ENCODE peak calls at places on chromosomes 5 and 9, in seven cellular contexts. D, G, C, R, Y, X and O are unnamed samples.

GRCh38 chr5:153883829-153884228 is 154.9 kb downstream of the FAM114A2 start:
- DNase-seq in Y (peak), X (no peak), R (no peak), C (no peak), D (no peak), G (no peak), O (no peak)

GRCh38 chr5:123936548-123936947 is 424.6 kb downstream of the CSNK1G3 start:
- DNase-seq in Y (no peak), D (no peak), G (no peak), X (no peak), R (no peak), C (no peak), O (no peak)

GRCh38 chr5:100430268-100430900 is 104.8 kb upstream of the FAM174A start:
- DNase-seq in G (peak), C (peak), Y (peak), X (peak), R (peak), D (peak), O (peak)

GRCh38 chr9:117549444-117549843 is 134.6 kb upstream of the ASTN2 start:
- DNase-seq in R (no peak), G (no peak), C (no peak), D (no peak), Y (no peak), X (no peak), O (no peak)

GRCh38 chr5:15550502-15551115 is 50.6 kb downstream of the FBXL7 start:
- DNase-seq in Y (peak), D (no peak), R (no peak), X (no peak), C (no peak), G (no peak), O (no peak)

GRCh38 chr5:68682400-68683152 is 411.2 kb upstream of the SLC30A5 start:
- DNase-seq in C (no peak), R (peak), G (no peak), Y (no peak), D (no peak), X (no peak), O (no peak)

GRCh38 chr5:67268233-67269011 is 71.8 kb upstream of the CD180 start:
- DNase-seq in Y (peak), G (peak), D (no peak), X (no peak), C (no peak), R (peak), O (peak)

GRCh38 chr9:84141762-84142370 is 161.3 kb downstream of the RMI1 start:
- DNase-seq in D (no peak), X (no peak), G (no peak), C (no peak), Y (no peak), R (no peak), O (no peak)

GRCh38 chr9:128409998-128410397 is 10.7 kb upstream of the CERCAM start:
- DNase-seq in R (no peak), G (no peak), D (no peak), Y (peak), X (no peak), C (no peak), O (no peak)

GRCh38 chr9:120307599-120307998 is 272.4 kb downstream of the CDK5RAP2 start:
- DNase-seq in R (no peak), G (no peak), D (no peak), X (no peak), C (no peak), Y (no peak), O (no peak)

GRCh38 chr9:89926691-89927220 is 321.9 kb downstream of the GADD45G start:
- DNase-seq in R (peak), X (no peak), C (no peak), Y (no peak), D (no peak), G (no peak), O (peak)

GRCh38 chr9:130659699-130660248 is 4.6 kb upstream of the PRDM12 start:
- DNase-seq in D (no peak), X (no peak), Y (no peak), G (no peak), R (no peak), C (no peak), O (no peak)

GRCh38 chr5:80569086-80569960 is 757 bp downstream of the ANKRD34B start:
- DNase-seq in R (no peak), D (no peak), C (peak), Y (no peak), X (no peak), G (no peak), O (no peak)

GRCh38 chr5:131854134-131854533 is 57.3 kb upstream of the FNIP1 start:
- DNase-seq in C (no peak), G (no peak), R (no peak), Y (peak), X (no peak), D (no peak), O (no peak)

GRCh38 chr9:18925880-18926279 is 107.1 kb downstream of the SAXO1 start:
- DNase-seq in G (no peak), R (no peak), C (no peak), X (no peak), D (no peak), Y (no peak), O (no peak)

GRCh38 chr5:134445841-134446818 is 34.4 kb upstream of the CDKN2AIPNL start:
- DNase-seq in R (no peak), X (no peak), D (no peak), Y (no peak), G (peak), C (no peak), O (no peak)

GRCh38 chr9:12859704-12860251 is 85.0 kb downstream of the LURAP1L start:
- DNase-seq in D (no peak), X (peak), C (no peak), R (no peak), G (no peak), Y (peak), O (no peak)

GRCh38 chr9:115208503-115208902 is 90.5 kb upstream of the TNC start:
- DNase-seq in D (no peak), Y (peak), R (no peak), G (no peak), X (no peak), C (no peak), O (no peak)

GRCh38 chr9:89718176-89718575 is 113.4 kb downstream of the GADD45G start:
- DNase-seq in G (no peak), Y (no peak), D (no peak), X (no peak), C (no peak), R (no peak), O (no peak)

GRCh38 chr9:136673088-136673969 is 10.6 kb downstream of the EGFL7 start:
- DNase-seq in D (no peak), R (no peak), Y (no peak), X (no peak), G (no peak), C (no peak), O (no peak)

GRCh38 chr5:122972877-122973276 is 63.6 kb downstream of the PPIC start:
- DNase-seq in G (no peak), C (no peak), D (no peak), R (no peak), Y (peak), X (no peak), O (no peak)

GRCh38 chr9:84990416-84990815 is 320.9 kb downstream of the NTRK2 start:
- DNase-seq in D (no peak), X (no peak), R (no peak), C (no peak), G (no peak), Y (no peak), O (no peak)

GRCh38 chr5:61701877-61702602 is 370.0 kb downstream of the ZSWIM6 start:
- DNase-seq in D (no peak), X (no peak), Y (peak), R (no peak), G (no peak), C (peak), O (no peak)

GRCh38 chr9:73039253-73039915 is 86.5 kb upstream of the ALDH1A1 start:
- DNase-seq in Y (peak), D (no peak), C (no peak), G (no peak), R (no peak), X (no peak), O (no peak)

GRCh38 chr9:121450241-121450640 is 49.4 kb downstream of the GGTA1 start:
- DNase-seq in D (no peak), G (no peak), C (no peak), R (no peak), Y (peak), X (no peak), O (peak)

GRCh38 chr5:156201793-156202388 is 125.1 kb upstream of the SGCD start:
- DNase-seq in D (no peak), C (no peak), X (no peak), G (no peak), R (no peak), Y (peak), O (no peak)

GRCh38 chr5:140182803-140183367 is 7.9 kb downstream of the CYSTM1 start:
- DNase-seq in G (peak), C (no peak), X (no peak), R (no peak), Y (peak), D (no peak), O (no peak)

GRCh38 chr5:76474377-76474776 is 71.3 kb downstream of the IQGAP2 start:
- DNase-seq in Y (no peak), D (no peak), R (no peak), G (no peak), X (no peak), C (no peak), O (no peak)

GRCh38 chr9:128911529-128912035 is 9.2 kb upstream of the PHYHD1 start:
- DNase-seq in X (no peak), C (no peak), Y (peak), D (no peak), G (peak), R (no peak), O (no peak)

GRCh38 chr5:33737697-33738096 is 154.1 kb downstream of the ADAMTS12 start:
- DNase-seq in G (no peak), D (no peak), C (no peak), X (no peak), R (no peak), Y (no peak), O (no peak)

GRCh38 chr9:88817628-88818027 is 173.6 kb upstream of the S1PR3 start:
- DNase-seq in C (no peak), X (no peak), D (no peak), Y (no peak), R (no peak), G (no peak), O (no peak)

GRCh38 chr9:37897665-37898064 is 6.3 kb downstream of the SLC25A51 start:
- DNase-seq in C (no peak), X (no peak), D (no peak), R (no peak), Y (no peak), G (no peak), O (no peak)

GRCh38 chr5:113128082-113128481 is 151.5 kb downstream of the DCP2 start:
- DNase-seq in G (no peak), C (no peak), R (no peak), D (no peak), Y (no peak), X (no peak), O (no peak)
- H3K4me3 ChIP-seq in G (no peak), C (no peak), R (no peak), D (no peak), Y (no peak), X (no peak), O (no peak)

GRCh38 chr5:109580225-109580624 is 109.5 kb upstream of the MAN2A1 start:
- DNase-seq in R (no peak), Y (no peak), G (no peak), C (no peak), D (no peak), X (no peak), O (no peak)
- TF ChIP-seq CTCF in R (no peak), Y (no peak), G (no peak), C (no peak), D (no peak), X (no peak), O (peak)

GRCh38 chr5:170597876-170598275 is 94.1 kb downstream of the KCNIP1 start:
- DNase-seq in G (no peak), X (no peak), Y (peak), R (no peak), C (no peak), D (no peak), O (no peak)

GRCh38 chr5:170603101-170603500 is 99.3 kb downstream of the KCNIP1 start:
- DNase-seq in R (no peak), D (no peak), X (no peak), C (no peak), G (no peak), Y (no peak), O (no peak)

GRCh38 chr5:170601608-170602007 is 97.8 kb downstream of the KCNIP1 start:
- DNase-seq in D (no peak), C (no peak), G (no peak), Y (no peak), X (no peak), R (no peak), O (no peak)

GRCh38 chr5:170606939-170607338 is 103.1 kb downstream of the KCNIP1 start:
- DNase-seq in R (no peak), X (no peak), Y (no peak), D (no peak), C (no peak), G (no peak), O (no peak)

DNA sequence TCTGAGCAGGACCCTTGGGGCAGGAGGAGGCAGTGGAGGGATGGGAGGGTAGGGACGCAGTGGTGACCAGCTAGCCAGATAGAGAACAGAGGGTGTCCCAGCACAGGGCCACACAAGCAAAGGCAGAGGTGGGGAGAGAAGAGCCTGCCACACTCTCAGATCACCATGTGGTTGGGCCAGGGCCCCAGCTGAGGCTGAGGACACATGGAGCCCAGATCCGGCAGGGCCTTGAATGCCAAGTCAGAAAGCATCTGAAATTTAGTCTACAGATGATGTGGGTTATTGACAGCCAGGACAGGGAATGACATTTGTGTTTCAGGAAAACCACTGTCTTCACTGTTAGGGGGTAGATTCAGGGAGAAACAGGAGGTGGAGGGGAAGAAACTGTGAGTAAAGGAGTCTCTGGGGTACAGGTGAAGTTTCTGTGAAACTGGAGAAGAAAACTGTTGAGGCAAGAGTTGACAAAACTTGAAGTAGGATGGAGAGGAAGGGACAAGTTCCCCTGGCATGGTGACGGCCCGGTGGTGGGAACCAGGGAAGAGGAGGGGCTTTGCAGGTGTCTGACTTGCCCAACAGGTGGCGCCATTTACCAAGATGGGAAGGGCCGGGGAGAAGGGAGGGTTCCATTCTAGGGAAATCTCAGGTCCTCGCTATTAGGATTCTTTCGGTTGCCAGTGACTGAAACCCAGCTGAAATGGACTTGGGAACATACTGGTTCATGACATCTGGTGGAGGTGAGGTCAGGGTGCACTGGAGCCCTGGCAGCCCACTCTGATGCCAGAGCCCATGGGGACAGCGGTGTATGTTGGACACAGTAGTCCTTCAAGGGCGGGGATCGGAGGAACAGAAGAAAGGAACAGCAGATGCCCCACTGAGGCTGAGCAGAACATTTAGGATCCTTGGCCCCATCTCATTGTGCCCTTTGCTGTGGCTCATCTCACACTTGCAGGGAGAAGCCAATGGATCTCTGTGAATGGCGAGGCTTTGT is 100.1 kb downstream of the KCNIP1 start:
- DNase-seq in X (peak), C (no peak), Y (peak), D (no peak), G (no peak), R (no peak), O (no peak)
- H3K4me3 ChIP-seq in X (no peak), C (no peak), Y (no peak), D (no peak), G (no peak), R (no peak), O (no peak)

DNA sequence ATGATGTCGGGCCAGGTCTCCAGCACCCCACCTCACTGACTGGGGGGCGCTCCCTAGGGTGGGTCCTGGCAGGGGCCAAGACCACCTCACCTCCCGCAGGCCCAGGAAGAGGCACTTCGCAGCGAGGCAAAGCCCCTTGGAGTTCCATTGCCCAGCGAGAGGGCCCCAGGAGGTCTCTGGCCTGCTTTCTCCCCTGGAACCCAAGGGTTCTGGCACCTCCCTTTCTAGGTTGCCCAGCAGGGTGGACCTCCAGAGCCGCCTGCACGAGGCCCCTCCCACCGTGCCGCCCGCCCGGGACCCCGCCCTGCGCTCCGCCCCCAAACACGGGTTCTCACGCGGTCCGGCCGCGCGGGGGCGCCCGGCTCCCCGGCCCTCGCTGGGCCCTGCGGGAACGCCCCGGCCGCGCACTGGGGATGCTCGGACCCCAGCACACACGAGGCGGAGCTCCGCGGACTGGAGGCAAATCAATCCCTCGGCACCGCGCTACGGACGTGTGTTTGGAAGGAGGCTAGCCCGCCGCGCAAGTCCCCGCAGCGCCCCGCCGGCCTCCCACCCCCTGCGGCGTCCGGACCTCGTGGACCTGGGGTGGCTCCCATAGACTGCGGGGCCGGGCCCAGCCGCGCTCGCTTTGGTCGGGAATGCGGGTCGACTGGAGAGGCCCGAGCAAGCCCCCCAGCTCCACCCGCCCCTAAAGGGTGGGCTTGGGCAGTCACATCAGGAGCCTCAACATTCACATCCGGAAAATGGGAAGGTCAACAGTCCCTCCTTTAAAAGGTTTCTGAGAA is 99.5 kb upstream of the LMX1B start:
- DNase-seq in R (peak), X (peak), D (peak), C (peak), G (peak), Y (peak), O (no peak)
- TF ChIP-seq CTCF in R (no peak), X (peak), D (peak), C (peak), G (peak), Y (no peak), O (no peak)

GRCh38 chr9:109319631-109320233 is 1.1 kb downstream of the EPB41L4B start:
- DNase-seq in C (peak), Y (no peak), G (no peak), R (peak), X (no peak), D (no peak), O (no peak)
- H3K4me3 ChIP-seq in C (peak), Y (no peak), G (peak), R (peak), X (peak), D (no peak), O (peak)

GRCh38 chr5:1480217-1480616 is 35.0 kb upstream of the SLC6A3 start:
- DNase-seq in G (peak), R (peak), D (no peak), X (no peak), Y (peak), C (no peak), O (no peak)
- TF ChIP-seq CTCF in G (no peak), R (no peak), D (no peak), X (no peak), Y (no peak), C (no peak), O (no peak)

GRCh38 chr9:95138474-95138873 is 179.0 kb downstream of the FANCC start:
- DNase-seq in D (no peak), C (no peak), G (peak), Y (peak), R (no peak), X (no peak), O (peak)

GRCh38 chr9:95135756-95136155 is 181.8 kb downstream of the FANCC start:
- DNase-seq in G (no peak), X (no peak), C (no peak), R (no peak), D (no peak), Y (no peak), O (no peak)

GRCh38 chr9:95140821-95141220 is 176.7 kb downstream of the FANCC start:
- DNase-seq in G (no peak), R (no peak), D (no peak), X (no peak), Y (peak), C (no peak), O (no peak)

GRCh38 chr9:95137587-95138145 is 179.8 kb downstream of the FANCC start:
- DNase-seq in X (no peak), C (no peak), R (no peak), G (peak), D (no peak), Y (no peak), O (no peak)

DNA sequence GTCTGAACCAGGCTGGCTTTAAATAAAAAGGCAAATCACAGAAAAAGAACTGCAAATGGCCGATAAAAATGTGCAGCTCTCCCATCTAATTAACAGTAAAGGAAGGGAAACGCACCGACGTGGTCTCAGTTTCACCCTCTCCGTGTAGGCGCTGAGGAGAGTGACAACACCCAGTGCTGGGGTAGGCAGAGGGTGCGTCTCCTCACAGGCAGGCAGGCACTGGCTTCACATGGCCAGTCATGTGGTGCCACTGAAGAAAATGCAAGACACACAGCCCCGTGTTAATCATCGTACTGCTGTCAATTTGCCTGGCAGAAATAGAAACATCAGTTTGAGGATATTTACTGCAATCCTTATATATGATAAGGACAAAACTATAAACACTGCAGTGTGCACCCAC is 178.4 kb downstream of the FANCC start:
- DNase-seq in X (no peak), Y (no peak), R (no peak), G (no peak), C (no peak), D (no peak), O (no peak)
- H3K4me3 ChIP-seq in X (no peak), Y (no peak), R (no peak), G (no peak), C (no peak), D (no peak), O (no peak)

DNA sequence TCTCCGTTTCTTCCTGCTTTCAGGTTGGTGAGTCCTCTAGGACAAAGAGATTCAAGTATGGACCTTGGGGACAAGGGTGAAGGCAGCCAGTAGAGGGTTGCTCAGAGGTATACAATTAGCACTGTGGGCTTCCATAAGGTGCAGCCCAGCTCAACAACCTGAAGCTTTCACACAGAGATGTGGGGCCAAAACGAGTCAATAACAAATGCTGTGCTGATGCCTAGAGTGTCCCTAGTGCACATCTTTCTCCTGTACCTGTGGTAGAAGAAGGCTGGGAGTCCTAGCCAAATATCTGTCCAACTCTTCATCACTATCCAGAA is 20.7 kb upstream of the MLANA start:
- DNase-seq in D (no peak), Y (no peak), R (no peak), X (no peak), G (no peak), C (no peak), O (no peak)
- TF ChIP-seq CTCF in D (no peak), Y (no peak), R (no peak), X (no peak), G (no peak), C (no peak), O (no peak)